ENCODE peak calls at places on chromosomes 16 and 17, in seven cellular contexts. N is A549, X is gastrocnemius medialis, D is fibroblast of the aortic adventitia, O is cardiac muscle cell, R is mesenchymal stem cell, E is lower leg skin. Q is an unnamed sample.

GRCh38 chr16:80006175-80006895 is 405.8 kb upstream of the MAF start:
- DNase-seq in N (peak; percentile 16), X (no peak), D (no peak), O (no peak), R (peak; percentile 95), E (peak; percentile 36), Q (peak; percentile 28)

GRCh38 chr17:51120357-51120738 is 320 bp downstream of the SPAG9 start:
- DNase-seq in N (peak; percentile 56), X (peak; percentile 54), D (no peak), O (peak; percentile 68), R (no peak), E (no peak), Q (peak; percentile 71)

GRCh38 chr16:4487955-4488481 is 11.8 kb downstream of the HMOX2 start:
- DNase-seq in N (no peak), X (no peak), D (peak; percentile 86), O (no peak), R (peak; percentile 79), E (no peak), Q (no peak)

GRCh38 chr17:61376931-61377838 is 22.5 kb upstream of the TBX2 start:
- DNase-seq in N (no peak), X (peak; percentile 62), D (no peak), O (no peak), R (no peak), E (no peak), Q (no peak)

GRCh38 chr17:42118545-42118944 is 2.6 kb downstream of the KAT2A start:
- DNase-seq in N (peak; percentile 84), X (no peak), D (peak; percentile 23), O (no peak), R (peak; percentile 37), E (no peak), Q (no peak)

GRCh38 chr17:21419299-21420239 is 43.4 kb downstream of the KCNJ12 start:
- DNase-seq in N (no peak), X (no peak), D (no peak), O (no peak), R (no peak), E (no peak), Q (peak; percentile 33)

GRCh38 chr17:32813021-32813420 is 63.9 kb downstream of the MYO1D start:
- DNase-seq in N (no peak), X (no peak), D (no peak), O (no peak), R (no peak), E (no peak), Q (no peak)

GRCh38 chr16:80899804-80900592 is 95.6 kb upstream of the CDYL2 start:
- DNase-seq in N (no peak), X (peak; percentile 60), D (peak; percentile 98), O (no peak), R (no peak), E (peak; percentile 41), Q (no peak)

GRCh38 chr17:80785477-80786178 is 206.0 kb upstream of the CHMP6 start:
- DNase-seq in N (no peak), X (peak; percentile 60), D (no peak), O (peak; percentile 17), R (no peak), E (no peak), Q (no peak)

GRCh38 chr16:30186782-30187555 is 3.6 kb downstream of the CORO1A start:
- DNase-seq in N (peak; percentile 40), X (peak; percentile 57), D (peak; percentile 39), O (peak; percentile 76), R (peak; percentile 29), E (peak; percentile 68), Q (no peak)
- H3K4me3 ChIP-seq in N (no peak overlapping the region), X (no peak overlapping the region), D (no peak overlapping the region), O (no peak overlapping the region), R (no peak overlapping the region), E (no peak overlapping the region), Q (no peak overlapping the region)

GRCh38 chr16:75243667-75244224 is 7.7 kb downstream of the BCAR1 start:
- DNase-seq in N (no peak), X (no peak), D (no peak), O (no peak), R (peak; percentile 37), E (no peak), Q (no peak)
- H3K4me3 ChIP-seq in N (no peak overlapping the region), X (no peak overlapping the region), D (no peak overlapping the region), O (no peak overlapping the region), R (no peak overlapping the region), E (no peak overlapping the region), Q (no peak overlapping the region)

GRCh38 chr17:64502809-64503208 is 3.3 kb downstream of the DDX5 start:
- DNase-seq in N (no peak), X (no peak), D (no peak), O (no peak), R (peak; percentile 60), E (no peak), Q (no peak)
- H3K4me3 ChIP-seq in N (no peak overlapping the region), X (no peak overlapping the region), D (peak overlapping the region; percentile 98), O (no peak overlapping the region), R (no peak overlapping the region), E (no peak overlapping the region), Q (no peak overlapping the region)

DNA sequence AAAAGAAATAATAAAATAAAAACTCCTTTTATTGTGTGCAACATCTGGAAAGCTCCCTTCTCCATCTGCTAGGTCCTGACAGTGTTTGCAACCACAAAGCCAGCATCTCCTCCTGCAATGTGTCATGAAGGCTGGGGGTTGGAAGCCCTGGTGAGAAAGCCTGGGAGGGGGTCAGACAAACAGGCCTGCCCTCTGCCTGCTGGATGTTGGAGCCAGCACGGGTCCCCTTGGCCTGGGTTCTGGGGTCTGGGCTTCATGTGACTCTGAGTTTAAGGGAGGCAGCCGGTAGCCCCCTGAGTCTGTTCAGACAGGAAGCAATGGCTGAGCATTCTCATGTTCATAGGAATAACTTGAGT is 33.1 kb upstream of the AXIN2 start:
- DNase-seq in N (no peak), X (no peak), D (peak; percentile 25), O (no peak), R (peak; percentile 32), E (no peak), Q (no peak)
- H3K4me3 ChIP-seq in N (no peak overlapping the region), X (no peak overlapping the region), D (no peak overlapping the region), O (no peak overlapping the region), R (no peak overlapping the region), E (no peak overlapping the region), Q (no peak overlapping the region)

GRCh38 chr17:28718317-28718672 is 627 bp upstream of the RAB34 start:
- DNase-seq in N (no peak), X (no peak), D (peak; percentile 55), O (peak; percentile 61), R (no peak), E (no peak), Q (no peak)
- H3K4me3 ChIP-seq in N (peak overlapping the region; percentile 77), X (peak overlapping the region; percentile 83), D (peak overlapping the region; percentile 99), O (peak overlapping the region; percentile 50), R (peak overlapping the region; percentile 45), E (no peak overlapping the region), Q (no peak overlapping the region)

GRCh38 chr17:63703029-63703428 is 3.1 kb upstream of the LIMD2 start:
- DNase-seq in N (no peak), X (no peak), D (no peak), O (no peak), R (no peak), E (no peak), Q (no peak)

GRCh38 chr17:63700528-63701441 is 860 bp upstream of the LIMD2 start:
- DNase-seq in N (no peak), X (no peak), D (no peak), O (peak; percentile 53), R (peak; percentile 63), E (no peak), Q (no peak)

GRCh38 chr17:63702223-63702577 is 2.3 kb upstream of the LIMD2 start:
- DNase-seq in N (no peak), X (no peak), D (no peak), O (no peak), R (no peak), E (no peak), Q (no peak)

GRCh38 chr17:63702616-63703015 is 2.7 kb upstream of the LIMD2 start:
- DNase-seq in N (no peak), X (no peak), D (no peak), O (no peak), R (no peak), E (no peak), Q (no peak)

DNA sequence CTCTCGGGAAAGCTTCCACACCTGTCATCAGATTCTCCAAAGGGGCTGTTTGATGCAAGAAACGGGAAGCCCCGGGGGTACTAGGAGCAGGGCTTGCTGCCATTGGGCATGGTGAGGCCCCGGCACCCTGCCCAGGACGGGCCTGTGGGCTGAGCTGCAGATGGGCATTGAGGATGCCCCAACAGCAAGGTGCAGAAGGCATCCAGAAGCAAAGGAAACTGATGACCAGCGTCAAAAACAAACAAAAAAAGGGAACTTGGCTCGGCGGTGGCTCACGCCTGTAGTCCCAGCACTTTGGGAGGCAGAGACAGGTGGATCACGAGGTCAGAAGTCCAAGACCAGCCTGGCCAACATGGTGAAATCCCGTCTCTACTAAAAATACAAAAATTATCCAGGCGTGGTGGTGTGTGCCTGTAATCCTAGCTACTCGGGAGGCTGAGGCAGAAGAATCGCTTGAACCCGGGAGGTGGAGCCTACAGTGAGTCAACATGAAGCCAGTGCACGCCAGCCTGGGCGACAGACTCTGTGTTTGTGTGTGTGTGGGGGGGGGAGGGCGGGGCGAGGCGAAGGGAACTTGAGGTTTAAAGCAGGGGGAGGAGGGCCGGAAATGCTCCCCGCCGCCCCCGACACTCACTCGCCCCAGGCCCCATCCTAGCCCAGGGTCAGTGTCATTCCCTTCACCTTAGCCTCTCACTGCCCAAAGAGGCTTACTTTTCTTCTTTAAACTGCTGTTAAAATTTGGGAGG is 1.7 kb upstream of the LIMD2 start:
- DNase-seq in N (no peak), X (no peak), D (no peak), O (no peak), R (no peak), E (no peak), Q (no peak)
- H3K4me3 ChIP-seq in N (no peak overlapping the region), X (peak overlapping the region; percentile 41), D (no peak overlapping the region), O (no peak overlapping the region), R (no peak overlapping the region), E (no peak overlapping the region), Q (no peak overlapping the region)

GRCh38 chr16:86513471-86514277 is 3.3 kb downstream of the FOXF1 start:
- DNase-seq in N (no peak), X (no peak), D (no peak), O (no peak), R (peak; percentile 60), E (no peak), Q (no peak)
- H3K4me3 ChIP-seq in N (no peak overlapping the region), X (no peak overlapping the region), D (peak overlapping the region; percentile 33), O (no peak overlapping the region), R (no peak overlapping the region), E (no peak overlapping the region), Q (no peak overlapping the region)

GRCh38 chr17:52159159-52159809 is 770 bp upstream of the CA10 start:
- DNase-seq in N (no peak), X (no peak), D (no peak), O (no peak), R (no peak), E (no peak), Q (no peak)
- H3K4me3 ChIP-seq in N (no peak overlapping the region), X (no peak overlapping the region), D (no peak overlapping the region), O (no peak overlapping the region), R (no peak overlapping the region), E (no peak overlapping the region), Q (no peak overlapping the region)